ENCODE peak calls at places on chromosomes 1 and 21, in six cellular contexts. B is CD8-positive, alpha-beta T cell; W is esophagus squamous epithelium; O is neural crest cell; G is AG04449; E is mammary epithelial cell. K is an unnamed sample.
A peak's percentile ranks its signal among the peaks of the same experiment; 100 is the strongest.

GRCh38 chr1:200134116-200134515 is 106.6 kb downstream of the NR5A2 start:
- DNase-seq in B (no peak), W (no peak), O (no peak), G (no peak), E (peak; percentile 56), K (no peak)

GRCh38 chr1:8815582-8816285 is 1.7 kb downstream of the RERE start:
- DNase-seq in B (no peak), W (no peak), O (peak; percentile 43), G (no peak), E (peak; percentile 51), K (no peak)

GRCh38 chr1:3504151-3504822 is 49.8 kb downstream of the ARHGEF16 start:
- DNase-seq in B (no peak), W (no peak), O (no peak), G (peak; percentile 36), E (peak; percentile 51), K (no peak)

GRCh38 chr1:52142220-52143153 is 598 bp downstream of the ZFYVE9 start:
- DNase-seq in B (no peak), W (no peak), O (peak; percentile 43), G (no peak), E (peak; percentile 66), K (peak; percentile 57)

GRCh38 chr1:180229483-180230415 is at the start of gene LHX4:
- DNase-seq in B (no peak), W (no peak), O (peak; percentile 46), G (no peak), E (peak; percentile 43), K (peak; percentile 38)

GRCh38 chr1:50474859-50475809 is 51.9 kb upstream of the DMRTA2 start:
- DNase-seq in B (no peak), W (no peak), O (no peak), G (no peak), E (peak; percentile 50), K (no peak)

GRCh38 chr1:239354211-239354610 is 32.2 kb upstream of the CHRM3 start:
- DNase-seq in B (no peak), W (no peak), O (no peak), G (no peak), E (no peak), K (no peak)

GRCh38 chr1:9875636-9876000 is 34.5 kb downstream of the CTNNBIP1 start:
- DNase-seq in B (no peak), W (no peak), O (no peak), G (no peak), E (no peak), K (no peak)

GRCh38 chr21:36973986-36974850 is 7.7 kb upstream of the HLCS start:
- DNase-seq in B (no peak), W (no peak), O (no peak), G (no peak), E (no peak), K (no peak)

GRCh38 chr1:237108299-237109040 is 66.5 kb downstream of the RYR2 start:
- DNase-seq in B (no peak), W (no peak), O (no peak), G (no peak), E (no peak), K (no peak)

GRCh38 chr1:27831568-27832410 is 1.2 kb downstream of the PPP1R8 start:
- DNase-seq in B (no peak), W (no peak), O (no peak), G (no peak), E (peak; percentile 5), K (no peak)

GRCh38 chr1:179926494-179927205 is 28.0 kb upstream of the CEP350 start:
- DNase-seq in B (no peak), W (no peak), O (no peak), G (peak; percentile 59), E (peak; percentile 92), K (no peak)

GRCh38 chr1:10213186-10213585 is 2.8 kb downstream of the KIF1B start:
- DNase-seq in B (no peak), W (no peak), O (no peak), G (no peak), E (no peak), K (no peak)

GRCh38 chr1:204073837-204074273 is 940 bp downstream of the SOX13 start:
- DNase-seq in B (no peak), W (no peak), O (no peak), G (no peak), E (peak; percentile 41), K (peak; percentile 23)

GRCh38 chr1:171937938-171938337 is 96.6 kb downstream of the DNM3 start:
- DNase-seq in B (no peak), W (no peak), O (no peak), G (no peak), E (no peak), K (no peak)

GRCh38 chr1:17498214-17498613 is 41.3 kb upstream of the ARHGEF10L start:
- DNase-seq in B (no peak), W (no peak), O (no peak), G (no peak), E (no peak), K (no peak)

GRCh38 chr1:17606826-17607440 is 67.4 kb downstream of the ARHGEF10L start:
- DNase-seq in B (no peak), W (no peak), O (peak; percentile 84), G (no peak), E (peak; percentile 42), K (peak; percentile 59)

GRCh38 chr1:229263254-229263653 is 7.7 kb upstream of the RAB4A start:
- DNase-seq in B (no peak), W (no peak), O (no peak), G (no peak), E (no peak), K (no peak)

GRCh38 chr1:183025782-183026774 is 2.9 kb downstream of the LAMC1 start:
- DNase-seq in B (no peak), W (no peak), O (no peak), G (no peak), E (peak; percentile 49), K (no peak)

GRCh38 chr21:20968391-20968790 is 29.8 kb upstream of the NCAM2 start:
- DNase-seq in B (no peak), W (no peak), O (no peak), G (no peak), E (no peak), K (no peak)

GRCh38 chr1:47031059-47031458 is 7.6 kb downstream of the CYP4X1 start:
- DNase-seq in B (no peak), W (no peak), O (no peak), G (no peak), E (peak; percentile 82), K (no peak)

GRCh38 chr1:150168960-150169565 is 19.3 kb downstream of the PLEKHO1 start:
- DNase-seq in B (no peak), W (no peak), O (peak; percentile 64), G (no peak), E (peak; percentile 24), K (peak; percentile 62)

GRCh38 chr1:20285510-20285909 is 5.2 kb upstream of the VWA5B1 start:
- DNase-seq in B (no peak), W (no peak), O (no peak), G (no peak), E (no peak), K (no peak)

GRCh38 chr1:20281801-20282200 is 8.9 kb upstream of the VWA5B1 start:
- DNase-seq in B (no peak), W (no peak), O (no peak), G (no peak), E (peak; percentile 32), K (no peak)

GRCh38 chr1:20284046-20284445 is 6.6 kb upstream of the VWA5B1 start:
- DNase-seq in B (no peak), W (no peak), O (no peak), G (no peak), E (no peak), K (no peak)

GRCh38 chr1:20282544-20282943 is 8.1 kb upstream of the VWA5B1 start:
- DNase-seq in B (no peak), W (no peak), O (no peak), G (no peak), E (no peak), K (no peak)

DNA sequence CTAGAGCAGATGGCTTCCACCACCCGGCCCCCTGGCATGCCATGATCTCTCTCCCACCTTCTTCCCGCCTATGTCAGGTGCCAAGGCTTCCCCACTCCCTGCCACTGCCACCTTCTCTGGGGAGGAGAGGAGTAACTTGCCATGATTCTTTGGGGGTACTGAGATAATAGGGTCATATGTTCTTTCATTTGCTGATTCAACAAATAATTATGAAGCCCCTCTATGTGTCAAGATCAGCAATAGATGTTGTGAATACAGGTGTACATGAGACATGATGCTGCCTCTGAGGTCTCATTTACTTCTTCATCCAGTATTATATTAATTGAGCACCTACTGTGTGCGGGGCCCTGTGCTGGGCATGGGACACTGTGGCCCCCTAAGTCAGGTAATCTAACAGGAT is 6.0 kb upstream of the VWA5B1 start:
- DNase-seq in B (no peak), W (no peak), O (no peak), G (no peak), E (no peak), K (no peak)
- TF ChIP-seq CTCF in B (no peak), W (no peak), O (no peak), G (no peak), E (no peak), K (no peak)

GRCh38 chr1:156465747-156466365 is 34.7 kb downstream of the MEF2D start:
- DNase-seq in B (no peak), W (no peak), O (no peak), G (no peak), E (no peak), K (no peak)
- TF ChIP-seq CTCF in B (no peak), W (no peak), O (no peak), G (peak; percentile 17), E (no peak), K (peak; percentile 15)

GRCh38 chr21:32359719-32360260 is 33.0 kb downstream of the URB1 start:
- DNase-seq in B (no peak), W (no peak), O (no peak), G (no peak), E (peak; percentile 36), K (no peak)
- TF ChIP-seq CTCF in B (no peak), W (peak; percentile 29), O (no peak), G (no peak), E (peak; percentile 28), K (no peak)

GRCh38 chr1:203031467-203031866 is 5.2 kb downstream of the PPFIA4 start:
- DNase-seq in B (no peak), W (no peak), O (no peak), G (no peak), E (no peak), K (no peak)
- TF ChIP-seq CTCF in B (no peak), W (no peak), O (peak; percentile 45), G (no peak), E (peak; percentile 50), K (no peak)

GRCh38 chr1:175225805-175226129 is 33.2 kb upstream of the KIAA0040 start:
- DNase-seq in B (no peak), W (no peak), O (no peak), G (no peak), E (no peak), K (no peak)
- TF ChIP-seq CTCF in B (no peak), W (no peak), O (no peak), G (no peak), E (no peak), K (peak; percentile 57)

GRCh38 chr1:245493029-245493428 is 338.2 kb downstream of the KIF26B start:
- DNase-seq in B (no peak), W (no peak), O (no peak), G (no peak), E (no peak), K (no peak)
- TF ChIP-seq CTCF in B (no peak), W (no peak), O (peak; percentile 43), G (no peak), E (peak; percentile 8), K (no peak)